ENCODE peak calls at places on chromosomes 5 and 9, in five cellular contexts. One of them, this sample, is unnamed.

GRCh38 chr9:13941686-13942085 is 372.3 kb downstream of the NFIB start:
- DNase-seq in astrocyte: no peak
- DNase-seq in CD4-positive, alpha-beta T cell: no peak
- DNase-seq in progenitor cell of endocrine pancreas: no peak
- DNase-seq in foreskin fibroblast: peak
- DNase-seq in this sample: no peak

GRCh38 chr9:124852829-124853531 is at the start of gene WDR38:
- DNase-seq in astrocyte: no peak
- DNase-seq in CD4-positive, alpha-beta T cell: peak
- DNase-seq in progenitor cell of endocrine pancreas: peak
- DNase-seq in foreskin fibroblast: peak
- DNase-seq in this sample: peak

GRCh38 chr5:140128376-140128775 is 2.6 kb downstream of the IGIP start:
- DNase-seq in astrocyte: no peak
- DNase-seq in CD4-positive, alpha-beta T cell: no peak
- DNase-seq in progenitor cell of endocrine pancreas: no peak
- DNase-seq in foreskin fibroblast: no peak
- DNase-seq in this sample: no peak

GRCh38 chr9:22079873-22080341 is 70.8 kb upstream of the CDKN2B start:
- DNase-seq in astrocyte: peak
- DNase-seq in CD4-positive, alpha-beta T cell: peak
- DNase-seq in progenitor cell of endocrine pancreas: no peak
- DNase-seq in foreskin fibroblast: peak
- DNase-seq in this sample: no peak

GRCh38 chr9:121233906-121234901 is 32.5 kb upstream of the RAB14 start:
- DNase-seq in astrocyte: peak
- DNase-seq in CD4-positive, alpha-beta T cell: no peak
- DNase-seq in progenitor cell of endocrine pancreas: no peak
- DNase-seq in foreskin fibroblast: peak
- DNase-seq in this sample: peak

GRCh38 chr5:176652136-176652535 is 4.9 kb downstream of the TSPAN17 start:
- DNase-seq in astrocyte: no peak
- DNase-seq in CD4-positive, alpha-beta T cell: no peak
- DNase-seq in progenitor cell of endocrine pancreas: no peak
- DNase-seq in foreskin fibroblast: no peak
- DNase-seq in this sample: no peak

GRCh38 chr5:75886706-75887105 is 169.5 kb upstream of the POC5 start:
- DNase-seq in astrocyte: no peak
- DNase-seq in CD4-positive, alpha-beta T cell: no peak
- DNase-seq in progenitor cell of endocrine pancreas: no peak
- DNase-seq in foreskin fibroblast: no peak
- DNase-seq in this sample: peak

GRCh38 chr5:134111741-134112647 is 2.5 kb upstream of the TCF7 start:
- DNase-seq in astrocyte: peak
- DNase-seq in CD4-positive, alpha-beta T cell: no peak
- DNase-seq in progenitor cell of endocrine pancreas: no peak
- DNase-seq in foreskin fibroblast: peak
- DNase-seq in this sample: no peak

GRCh38 chr9:131255731-131256197 is 20.5 kb downstream of the FAM78A start:
- DNase-seq in astrocyte: no peak
- DNase-seq in CD4-positive, alpha-beta T cell: no peak
- DNase-seq in progenitor cell of endocrine pancreas: no peak
- DNase-seq in foreskin fibroblast: no peak
- DNase-seq in this sample: no peak

GRCh38 chr9:72533322-72533721 is 11.9 kb downstream of the TMC1 start:
- DNase-seq in astrocyte: peak
- DNase-seq in CD4-positive, alpha-beta T cell: no peak
- DNase-seq in progenitor cell of endocrine pancreas: no peak
- DNase-seq in foreskin fibroblast: no peak
- DNase-seq in this sample: no peak

GRCh38 chr9:95645992-95646391 is 129.2 kb upstream of the PTCH1 start:
- DNase-seq in astrocyte: peak
- DNase-seq in CD4-positive, alpha-beta T cell: no peak
- DNase-seq in progenitor cell of endocrine pancreas: no peak
- DNase-seq in foreskin fibroblast: no peak
- DNase-seq in this sample: no peak

GRCh38 chr5:179264053-179264540 is 81.2 kb downstream of the ADAMTS2 start:
- DNase-seq in astrocyte: no peak
- DNase-seq in CD4-positive, alpha-beta T cell: no peak
- DNase-seq in progenitor cell of endocrine pancreas: no peak
- DNase-seq in foreskin fibroblast: no peak
- DNase-seq in this sample: no peak

GRCh38 chr5:135467051-135467625 is 15.0 kb upstream of the TIFAB start:
- DNase-seq in astrocyte: no peak
- DNase-seq in CD4-positive, alpha-beta T cell: no peak
- DNase-seq in progenitor cell of endocrine pancreas: no peak
- DNase-seq in foreskin fibroblast: no peak
- DNase-seq in this sample: no peak

GRCh38 chr9:1878817-1879216 is 136.3 kb upstream of the SMARCA2 start:
- DNase-seq in astrocyte: no peak
- DNase-seq in CD4-positive, alpha-beta T cell: no peak
- DNase-seq in progenitor cell of endocrine pancreas: no peak
- DNase-seq in foreskin fibroblast: no peak
- DNase-seq in this sample: no peak

GRCh38 chr5:8829322-8830029 is 716.4 kb downstream of the SEMA5A start:
- DNase-seq in astrocyte: peak
- DNase-seq in CD4-positive, alpha-beta T cell: no peak
- DNase-seq in progenitor cell of endocrine pancreas: no peak
- DNase-seq in foreskin fibroblast: peak
- DNase-seq in this sample: no peak

GRCh38 chr5:15014809-15015208 is 143.2 kb upstream of the ANKH start:
- DNase-seq in astrocyte: peak
- DNase-seq in CD4-positive, alpha-beta T cell: no peak
- DNase-seq in progenitor cell of endocrine pancreas: no peak
- DNase-seq in foreskin fibroblast: no peak
- DNase-seq in this sample: no peak

GRCh38 chr5:57889558-57889957 is 406.9 kb upstream of the ACTBL2 start:
- DNase-seq in astrocyte: peak
- DNase-seq in CD4-positive, alpha-beta T cell: no peak
- DNase-seq in progenitor cell of endocrine pancreas: no peak
- DNase-seq in foreskin fibroblast: peak
- DNase-seq in this sample: no peak

GRCh38 chr5:107505763-107506534 is 164.8 kb downstream of the EFNA5 start:
- DNase-seq in astrocyte: no peak
- DNase-seq in CD4-positive, alpha-beta T cell: no peak
- DNase-seq in progenitor cell of endocrine pancreas: no peak
- DNase-seq in foreskin fibroblast: no peak
- DNase-seq in this sample: no peak

GRCh38 chr9:28073278-28073677 is 500.0 kb upstream of the C9orf72 start:
- DNase-seq in astrocyte: peak
- DNase-seq in CD4-positive, alpha-beta T cell: no peak
- DNase-seq in progenitor cell of endocrine pancreas: no peak
- DNase-seq in foreskin fibroblast: no peak
- DNase-seq in this sample: peak

GRCh38 chr5:428219-428618 is 14.8 kb upstream of the EXOC3 start:
- DNase-seq in astrocyte: no peak
- DNase-seq in CD4-positive, alpha-beta T cell: no peak
- DNase-seq in progenitor cell of endocrine pancreas: no peak
- DNase-seq in foreskin fibroblast: no peak
- DNase-seq in this sample: no peak

GRCh38 chr5:108516771-108517170 is 134.9 kb upstream of the FBXL17 start:
- DNase-seq in astrocyte: no peak
- DNase-seq in CD4-positive, alpha-beta T cell: no peak
- DNase-seq in progenitor cell of endocrine pancreas: no peak
- DNase-seq in foreskin fibroblast: no peak
- DNase-seq in this sample: no peak

GRCh38 chr9:113355197-113355596 is 5.9 kb downstream of the BSPRY start:
- DNase-seq in astrocyte: no peak
- DNase-seq in CD4-positive, alpha-beta T cell: no peak
- DNase-seq in progenitor cell of endocrine pancreas: no peak
- DNase-seq in foreskin fibroblast: peak
- DNase-seq in this sample: peak

GRCh38 chr5:585962-586628 is 26.0 kb upstream of the CEP72 start:
- DNase-seq in astrocyte: no peak
- DNase-seq in CD4-positive, alpha-beta T cell: no peak
- DNase-seq in progenitor cell of endocrine pancreas: no peak
- DNase-seq in foreskin fibroblast: no peak
- DNase-seq in this sample: no peak

GRCh38 chr9:124453586-124454191 is 3.4 kb downstream of the ADGRD2 start:
- DNase-seq in astrocyte: no peak
- DNase-seq in CD4-positive, alpha-beta T cell: no peak
- DNase-seq in progenitor cell of endocrine pancreas: no peak
- DNase-seq in foreskin fibroblast: no peak
- DNase-seq in this sample: no peak

GRCh38 chr5:33611882-33612281 is 171.1 kb downstream of the TARS1 start:
- DNase-seq in astrocyte: peak
- DNase-seq in CD4-positive, alpha-beta T cell: no peak
- DNase-seq in progenitor cell of endocrine pancreas: no peak
- DNase-seq in foreskin fibroblast: peak
- DNase-seq in this sample: no peak

GRCh38 chr5:151947924-151948323 is 23.3 kb upstream of the GLRA1 start:
- DNase-seq in astrocyte: no peak
- DNase-seq in CD4-positive, alpha-beta T cell: no peak
- DNase-seq in progenitor cell of endocrine pancreas: no peak
- DNase-seq in foreskin fibroblast: no peak
- DNase-seq in this sample: no peak

GRCh38 chr9:27117489-27118135 is 8.6 kb downstream of the TEK start:
- DNase-seq in astrocyte: peak
- DNase-seq in CD4-positive, alpha-beta T cell: no peak
- DNase-seq in progenitor cell of endocrine pancreas: no peak
- DNase-seq in foreskin fibroblast: no peak
- DNase-seq in this sample: no peak

GRCh38 chr5:446864-447263 is 3.9 kb downstream of the EXOC3 start:
- DNase-seq in astrocyte: no peak
- DNase-seq in CD4-positive, alpha-beta T cell: no peak
- DNase-seq in progenitor cell of endocrine pancreas: no peak
- DNase-seq in foreskin fibroblast: no peak
- DNase-seq in this sample: peak

GRCh38 chr5:50962934-50963646 is 296.7 kb downstream of the PARP8 start:
- DNase-seq in astrocyte: no peak
- DNase-seq in CD4-positive, alpha-beta T cell: peak
- DNase-seq in progenitor cell of endocrine pancreas: peak
- DNase-seq in foreskin fibroblast: peak
- DNase-seq in this sample: peak

GRCh38 chr9:134348404-134349155 is 22.3 kb downstream of the RXRA start:
- DNase-seq in astrocyte: no peak
- DNase-seq in CD4-positive, alpha-beta T cell: no peak
- DNase-seq in progenitor cell of endocrine pancreas: no peak
- DNase-seq in foreskin fibroblast: no peak
- DNase-seq in this sample: no peak

GRCh38 chr5:18334949-18335348 is 700.7 kb downstream of the TAF11L14 start:
- DNase-seq in astrocyte: no peak
- DNase-seq in CD4-positive, alpha-beta T cell: no peak
- DNase-seq in progenitor cell of endocrine pancreas: no peak
- DNase-seq in foreskin fibroblast: no peak
- DNase-seq in this sample: no peak

GRCh38 chr9:111895996-111896941 is at the start of gene UGCG:
- DNase-seq in astrocyte: peak
- DNase-seq in CD4-positive, alpha-beta T cell: peak
- DNase-seq in progenitor cell of endocrine pancreas: peak
- DNase-seq in foreskin fibroblast: peak
- DNase-seq in this sample: peak